ENCODE peak calls at places on chromosome 1, in six cellular contexts. T is heart left ventricle, Y is nephron progenitor cell, A is stomach, Z is AG04450, S is dorsolateral prefrontal cortex. X is an unnamed sample.

GRCh38 chr1:94542088-94542671 is 621 bp upstream of the F3 start:
- DNase-seq in T (peak; percentile 67), Y (peak; percentile 28), A (peak; percentile 34), Z (no peak), S (peak; percentile 37), X (no peak)

GRCh38 chr1:29824478-29825273 is 588.4 kb downstream of the PTPRU start:
- DNase-seq in T (no peak), Y (no peak), A (peak; percentile 11), Z (no peak), S (no peak), X (no peak)

GRCh38 chr1:209839875-209840491 is 12.2 kb downstream of the UTP25 start:
- DNase-seq in T (no peak), Y (no peak), A (no peak), Z (peak; percentile 88), S (no peak), X (no peak)

GRCh38 chr1:21313146-21313885 is 23.1 kb upstream of the ECE1 start:
- DNase-seq in T (no peak), Y (no peak), A (no peak), Z (no peak), S (no peak), X (no peak)

GRCh38 chr1:17363351-17363750 is 8.6 kb upstream of the PADI6 start:
- DNase-seq in T (no peak), Y (no peak), A (no peak), Z (no peak), S (no peak), X (no peak)

GRCh38 chr1:93751391-93752250 is 70.0 kb upstream of the BCAR3 start:
- DNase-seq in T (peak; percentile 75), Y (no peak), A (no peak), Z (no peak), S (peak; percentile 37), X (no peak)

GRCh38 chr1:42322577-42322976 is 12.5 kb downstream of the FOXJ3 start:
- DNase-seq in T (no peak), Y (no peak), A (no peak), Z (no peak), S (no peak), X (no peak)

GRCh38 chr1:9080704-9081291 is 11.4 kb upstream of the SLC2A5 start:
- DNase-seq in T (no peak), Y (no peak), A (no peak), Z (no peak), S (no peak), X (no peak)

DNA sequence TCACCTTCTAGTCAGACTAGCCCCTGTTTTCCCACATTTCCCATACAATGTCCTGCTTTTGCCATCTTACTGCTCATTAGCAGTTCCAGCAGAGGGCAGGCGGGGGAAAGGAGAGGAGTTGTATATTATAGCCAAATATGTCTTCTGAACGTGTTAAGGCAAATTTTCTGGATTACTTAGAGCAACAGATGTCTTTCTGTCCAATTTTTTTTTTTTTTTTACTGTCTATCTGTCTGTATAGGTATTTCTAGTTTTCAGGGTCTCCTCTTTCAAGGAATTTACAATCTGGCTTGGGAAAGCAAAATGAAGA is 30.0 kb upstream of the DDAH1 start:
- DNase-seq in T (peak; percentile 11), Y (no peak), A (no peak), Z (no peak), S (no peak), X (no peak)
- TF ChIP-seq CTCF in T (peak; percentile 38), Y (no peak), A (no peak), Z (peak; percentile 40), S (peak; percentile 39), X (no peak)

DNA sequence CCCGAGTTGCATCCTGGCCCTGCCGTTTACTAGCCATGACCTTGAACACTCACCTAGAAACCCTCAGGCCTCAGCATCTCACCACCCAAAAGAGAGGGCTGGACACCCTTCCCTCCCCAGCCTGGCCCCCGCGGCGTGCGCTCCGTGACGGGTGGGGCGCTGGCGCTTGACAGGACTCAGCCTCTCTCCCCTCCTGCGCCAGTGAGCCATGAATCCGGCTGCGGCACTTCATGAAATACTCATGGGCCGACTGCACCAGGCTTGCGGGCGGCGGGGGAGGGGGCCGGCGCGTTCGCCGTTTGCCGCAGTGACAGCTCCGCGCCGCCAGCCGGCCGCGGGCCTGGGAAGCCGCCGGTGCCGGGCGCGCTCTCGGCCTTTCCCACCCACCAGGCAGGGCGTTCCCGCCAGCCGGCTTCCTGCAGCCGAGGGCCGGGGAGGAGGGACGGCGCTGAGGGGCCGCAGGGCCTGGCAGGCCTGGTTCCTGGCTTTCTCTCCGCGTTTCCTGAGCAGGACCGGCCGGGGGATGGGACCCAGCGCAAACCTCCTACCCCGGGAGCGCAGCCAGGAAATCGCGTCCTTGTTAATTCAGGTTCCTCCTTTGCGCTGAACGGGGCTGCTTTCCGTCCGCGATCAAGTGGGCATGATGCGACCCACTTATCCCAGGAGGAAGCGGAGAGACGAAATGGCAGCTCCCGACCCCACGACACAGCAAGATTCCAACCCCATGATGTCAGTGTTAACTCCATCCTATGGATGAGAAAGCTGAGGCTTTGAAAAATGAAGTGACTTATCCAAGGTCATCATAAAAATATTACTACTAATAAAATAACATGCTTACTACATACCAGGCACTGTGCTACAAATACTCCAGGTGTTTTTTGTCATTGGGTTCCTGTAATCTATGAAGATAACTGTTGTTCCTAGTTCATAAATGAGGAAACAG is 9.1 kb upstream of the LUZP1 start:
- DNase-seq in T (peak; percentile 91), Y (peak; percentile 85), A (peak; percentile 64), Z (no peak), S (peak; percentile 43), X (peak; percentile 69)
- TF ChIP-seq CTCF in T (peak; percentile 28), Y (no peak), A (no peak), Z (no peak), S (peak; percentile 18), X (peak; percentile 33)

GRCh38 chr1:157700305-157700704 is 264 bp downstream of the FCRL3 start:
- DNase-seq in T (no peak), Y (no peak), A (no peak), Z (no peak), S (no peak), X (no peak)

GRCh38 chr1:157696966-157697628 is 3.5 kb downstream of the FCRL3 start:
- DNase-seq in T (no peak), Y (no peak), A (no peak), Z (no peak), S (no peak), X (no peak)

GRCh38 chr1:157691285-157691920 is 9.2 kb downstream of the FCRL3 start:
- DNase-seq in T (no peak), Y (peak; percentile 11), A (no peak), Z (no peak), S (no peak), X (no peak)

GRCh38 chr1:157697781-157698569 is 2.6 kb downstream of the FCRL3 start:
- DNase-seq in T (no peak), Y (no peak), A (no peak), Z (no peak), S (no peak), X (no peak)

GRCh38 chr1:157695417-157695816 is 5.2 kb downstream of the FCRL3 start:
- DNase-seq in T (no peak), Y (no peak), A (no peak), Z (no peak), S (no peak), X (no peak)
- TF ChIP-seq CTCF in T (no peak), Y (no peak), A (no peak), Z (no peak), S (no peak), X (no peak)

DNA sequence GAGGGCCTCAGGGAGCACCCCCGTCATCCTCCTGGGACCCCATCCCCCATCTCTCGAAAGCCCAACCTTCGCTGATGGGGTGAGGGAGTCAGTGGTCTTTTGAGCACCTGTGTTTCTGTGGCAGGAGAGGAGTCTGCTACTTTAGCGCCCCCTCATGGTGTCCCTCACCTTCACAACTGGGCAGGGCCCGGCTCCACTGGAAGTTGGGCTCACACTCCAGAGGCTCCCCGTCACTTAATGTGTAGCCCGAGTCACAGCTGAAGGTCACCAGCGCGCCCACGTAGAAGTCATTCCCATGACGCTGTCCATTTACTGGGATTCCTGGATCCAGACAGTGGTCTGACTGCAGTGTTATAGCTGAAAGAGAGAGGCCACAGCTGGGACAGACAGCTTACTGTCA is 139.5 kb upstream of the HMGB4 start:
- DNase-seq in T (no peak), Y (no peak), A (no peak), Z (no peak), S (no peak), X (no peak)
- TF ChIP-seq CTCF in T (no peak), Y (no peak), A (no peak), Z (no peak), S (no peak), X (no peak)

DNA sequence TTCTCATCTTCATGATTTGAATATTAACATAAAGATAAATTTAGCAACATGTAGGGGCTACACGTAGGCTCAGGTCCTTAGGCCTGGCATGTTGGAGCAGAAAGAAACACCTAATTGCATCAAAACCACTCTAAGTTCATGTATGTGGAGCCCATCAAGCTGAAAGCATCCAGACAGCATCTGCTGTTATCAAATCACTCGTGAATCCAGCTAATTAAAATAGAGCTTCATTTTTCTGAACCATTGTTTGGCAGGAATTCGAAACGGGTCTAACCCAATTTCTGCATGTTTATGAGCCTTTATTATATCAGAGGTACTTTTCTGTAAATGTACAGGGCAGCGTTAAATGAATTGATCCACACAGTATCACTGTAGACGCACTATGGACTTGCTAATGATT is 45.7 kb downstream of the PEX14 start:
- DNase-seq in T (no peak), Y (no peak), A (no peak), Z (no peak), S (no peak), X (no peak)
- TF ChIP-seq CTCF in T (no peak), Y (no peak), A (no peak), Z (no peak), S (no peak), X (no peak)

GRCh38 chr1:200307755-200308066 is 102.1 kb downstream of the ZNF281 start:
- DNase-seq in T (no peak), Y (no peak), A (no peak), Z (no peak), S (no peak), X (no peak)

GRCh38 chr1:200305806-200306205 is 104.0 kb downstream of the ZNF281 start:
- DNase-seq in T (no peak), Y (no peak), A (no peak), Z (no peak), S (no peak), X (no peak)

GRCh38 chr1:200310824-200311223 is 99.0 kb downstream of the ZNF281 start:
- DNase-seq in T (no peak), Y (no peak), A (no peak), Z (no peak), S (no peak), X (no peak)

GRCh38 chr1:200304146-200304545 is 105.7 kb downstream of the ZNF281 start:
- DNase-seq in T (no peak), Y (no peak), A (no peak), Z (no peak), S (no peak), X (no peak)

DNA sequence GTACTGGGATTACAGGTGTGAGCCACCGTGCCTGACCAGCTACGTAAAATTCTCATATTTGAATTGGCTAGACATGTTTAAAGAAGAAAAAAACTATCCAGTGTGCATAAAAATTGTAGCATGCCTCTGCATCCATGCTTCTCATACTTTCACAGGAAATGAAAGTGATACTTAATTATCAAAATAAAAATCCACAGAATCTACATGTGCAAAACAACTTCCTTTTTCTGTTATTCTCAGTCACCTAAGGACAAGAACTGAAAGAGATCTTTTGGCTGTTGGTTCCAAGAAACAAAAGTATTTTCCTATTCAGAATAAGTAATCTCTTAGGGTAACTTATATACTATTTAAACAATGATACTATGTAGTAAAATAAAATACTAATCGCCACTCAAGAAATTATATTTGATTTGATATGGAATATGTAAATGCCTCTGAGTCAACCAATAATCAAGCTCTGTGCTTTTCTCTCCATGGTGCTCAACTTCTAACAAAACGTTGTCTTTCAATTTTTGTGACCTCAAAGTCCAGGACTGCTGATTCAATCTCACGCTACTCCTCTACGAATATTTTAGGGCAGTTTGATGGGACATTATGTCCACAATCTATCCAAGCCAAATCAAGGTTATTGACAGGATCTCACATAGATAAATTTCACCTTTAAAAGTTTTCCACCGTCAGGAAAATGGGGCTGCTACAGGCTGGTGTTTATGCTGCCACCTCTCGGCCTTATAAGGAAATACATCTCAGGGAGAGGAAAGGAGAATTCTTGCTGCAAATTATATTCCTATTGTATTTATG is 102.7 kb downstream of the ZNF281 start:
- DNase-seq in T (no peak), Y (no peak), A (no peak), Z (no peak), S (no peak), X (no peak)
- TF ChIP-seq CTCF in T (peak; percentile 91), Y (peak; percentile 89), A (no peak), Z (peak; percentile 86), S (peak; percentile 81), X (peak; percentile 85)

X was measured in neural crest cell.